ENCODE peak calls at places on chromosomes 2 and 18, in seven cellular contexts. T is T-helper 2 cell; R is heart left ventricle; P is fibroblast of lung; V is stimulated activated CD4-positive, alpha-beta T cell treated with anti-CD3 and anti-CD28 coated beads, TNF-alpha, amount 100 ng/mL, for 1 hour; O is KBM-7; Z is glutamatergic neuron. I is an unnamed sample.

GRCh38 chr2:196338440-196338839 is 167.1 kb upstream of the STK17B start:
- DNase-seq in P (no peak), T (no peak), V (no peak), O (no peak), R (no peak), Z (no peak), I (no peak)

GRCh38 chr18:24630346-24630880 is 170.0 kb downstream of the HRH4 start:
- DNase-seq in T (no peak), Z (no peak), P (no peak), V (no peak), R (no peak), O (no peak), I (no peak)

GRCh38 chr18:79677840-79678239 is 1.8 kb upstream of the CTDP1 start:
- DNase-seq in T (no peak), O (no peak), P (no peak), V (no peak), R (no peak), Z (no peak), I (no peak)

GRCh38 chr2:25700221-25700660 is 26.9 kb upstream of the DTNB start:
- DNase-seq in Z (no peak), T (no peak), P (peak), R (no peak), V (no peak), O (peak), I (peak)

GRCh38 chr18:332007-332406 is 64.2 kb upstream of the THOC1 start:
- DNase-seq in T (no peak), O (peak), P (no peak), R (peak), V (no peak), Z (no peak), I (peak)

GRCh38 chr18:53018791-53019190 is 678.8 kb downstream of the DCC start:
- DNase-seq in Z (no peak), O (no peak), V (no peak), P (no peak), T (no peak), R (no peak), I (no peak)

GRCh38 chr18:48836806-48837615 is 113.8 kb downstream of the SMAD7 start:
- DNase-seq in P (no peak), Z (peak), O (no peak), V (no peak), R (peak), T (no peak), I (no peak)

GRCh38 chr18:70046207-70046606 is 98.5 kb upstream of the CD226 start:
- DNase-seq in V (no peak), P (peak), R (no peak), O (no peak), Z (no peak), T (no peak), I (no peak)

GRCh38 chr2:86337235-86338099 is at the start of gene REEP1:
- DNase-seq in V (no peak), O (no peak), P (no peak), T (no peak), Z (peak), R (peak), I (peak)

GRCh38 chr2:100223502-100223901 is 81.1 kb upstream of the AFF3 start:
- DNase-seq in P (no peak), O (no peak), Z (no peak), V (no peak), R (no peak), T (no peak), I (no peak)

GRCh38 chr2:28062867-28063266 is 172.3 kb downstream of the BABAM2 start:
- DNase-seq in R (no peak), V (no peak), P (no peak), O (no peak), T (no peak), Z (no peak), I (no peak)

GRCh38 chr2:238336151-238336550 is 15.8 kb downstream of the TRAF3IP1 start:
- DNase-seq in T (no peak), P (no peak), O (no peak), Z (no peak), R (peak), V (no peak), I (no peak)

GRCh38 chr2:99708231-99708630 is 218.4 kb upstream of the REV1 start:
- DNase-seq in R (peak), Z (no peak), O (no peak), T (no peak), P (no peak), V (no peak), I (no peak)

GRCh38 chr2:38581193-38582147 is 21.3 kb downstream of the HNRNPLL start:
- DNase-seq in V (no peak), P (peak), O (peak), T (no peak), Z (no peak), R (peak), I (peak)

GRCh38 chr18:7146067-7146466 is 28.5 kb upstream of the LAMA1 start:
- DNase-seq in T (no peak), O (no peak), R (no peak), V (no peak), Z (no peak), P (no peak), I (no peak)